ENCODE peak calls at places on chromosomes 2 and 18, in four cellular contexts. I is stimulated activated CD4-positive, alpha-beta T cell treated with anti-CD3 and anti-CD28 coated beads, Interleukin-12 subunit alpha, Interleukin-12 subunit beta, amount 100 ng/mL, for 4 hours; M is BE2C; N is NCI-H1436. X is an unnamed sample.

GRCh38 chr18:41073372-41073954 is 881.6 kb upstream of the PIK3C3 start:
- DNase-seq in M (no peak), I (no peak), N (no peak), X (no peak)

GRCh38 chr2:174779361-174779928 is 15.2 kb upstream of the CHRNA1 start:
- DNase-seq in N (peak), I (no peak), M (no peak), X (no peak)

GRCh38 chr2:217994776-217995274 is 8.0 kb downstream of the TNS1 start:
- DNase-seq in N (no peak), M (no peak), I (no peak), X (no peak)

GRCh38 chr2:129877795-129878775 is 101.4 kb upstream of the RAB6C start:
- DNase-seq in I (no peak), M (no peak), N (no peak), X (no peak)

GRCh38 chr2:192655916-192656315 is 461.2 kb upstream of the TMEFF2 start:
- DNase-seq in N (peak), I (no peak), M (peak), X (no peak)

GRCh38 chr2:178211943-178212342 is 17.6 kb downstream of the OSBPL6 start:
- DNase-seq in M (no peak), I (no peak), N (peak), X (peak)

GRCh38 chr2:46635442-46635841 is 156.1 kb downstream of the TMEM247 start:
- DNase-seq in N (no peak), I (no peak), M (no peak), X (no peak)

GRCh38 chr2:237723613-237724012 is 75.0 kb upstream of the RBM44 start:
- DNase-seq in N (no peak), M (peak), I (no peak), X (no peak)

GRCh38 chr2:10521891-10522448 is 73.8 kb upstream of the ODC1 start:
- DNase-seq in M (no peak), N (no peak), I (no peak), X (no peak)

GRCh38 chr2:171316220-171316619 is 117.6 kb downstream of the METTL8 start:
- DNase-seq in I (no peak), M (no peak), N (no peak), X (peak)

GRCh38 chr18:4640349-4641012 is 185.4 kb upstream of the DLGAP1 start:
- DNase-seq in M (no peak), I (no peak), N (no peak), X (no peak)

GRCh38 chr2:1011985-1012384 is 61.3 kb downstream of the SNTG2 start:
- DNase-seq in N (no peak), I (no peak), M (no peak), X (no peak)

GRCh38 chr2:135851858-135852257 is 14.9 kb upstream of the LCT start:
- DNase-seq in M (no peak), N (no peak), I (no peak), X (no peak)

X was measured in iPS DF 6.9.